ENCODE peak calls at places on chromosomes 2 and 18, in six cellular contexts. M is lower lobe of right lung, V is endothelial cell, U is HFF-Myc, H is RWPE1, Y is thyroid gland. X is an unnamed sample.
A peak's percentile ranks its signal among the peaks of the same experiment; 100 is the strongest.

GRCh38 chr18:13605901-13606300 is 120.5 kb downstream of the FAM210A start:
- DNase-seq in U (no peak), Y (no peak), V (no peak), H (no peak), M (no peak), X (no peak)

GRCh38 chr2:190842606-190843104 is 38.0 kb upstream of the GLS start:
- DNase-seq in V (no peak), M (no peak), H (no peak), Y (no peak), U (no peak), X (no peak)

GRCh38 chr2:120884406-120885290 is 149.0 kb downstream of the GLI2 start:
- DNase-seq in H (no peak), M (peak; percentile 14), V (no peak), Y (no peak), U (no peak), X (no peak)

GRCh38 chr2:157172866-157173578 is 84.5 kb upstream of the GALNT5 start:
- DNase-seq in M (no peak), Y (no peak), V (no peak), U (peak; percentile 84), H (no peak), X (no peak)

GRCh38 chr18:46314011-46314410 is 209.8 kb downstream of the HAUS1 start:
- DNase-seq in U (no peak), V (no peak), H (no peak), Y (no peak), M (no peak), X (no peak)

GRCh38 chr2:113806217-113806913 is 49.9 kb upstream of the SLC35F5 start:
- DNase-seq in V (no peak), Y (no peak), U (no peak), H (peak; percentile 8), M (no peak), X (no peak)

GRCh38 chr2:189549440-189549832 is 31.1 kb downstream of the SLC40A1 start:
- DNase-seq in M (no peak), U (no peak), H (no peak), V (no peak), Y (no peak), X (no peak)

GRCh38 chr2:231717281-231718180 is 9.2 kb downstream of the PTMA start:
- DNase-seq in H (no peak), Y (no peak), M (peak; percentile 80), V (no peak), U (no peak), X (no peak)

GRCh38 chr18:34709631-34710429 is at the start of gene DTNA:
- DNase-seq in Y (no peak), U (peak; percentile 94), H (peak; percentile 4), V (no peak), M (no peak), X (no peak)

GRCh38 chr2:20130821-20131645 is 79.6 kb upstream of the LAPTM4A start:
- DNase-seq in V (no peak), U (no peak), H (no peak), Y (no peak), M (no peak), X (no peak)

GRCh38 chr2:77578354-77578753 is 56.2 kb upstream of the LRRTM4 start:
- DNase-seq in M (no peak), H (no peak), U (no peak), V (no peak), Y (no peak), X (no peak)

GRCh38 chr18:9321017-9321452 is 13.5 kb upstream of the TWSG1 start:
- DNase-seq in V (no peak), U (peak; percentile 54), M (no peak), H (no peak), Y (no peak), X (no peak)

GRCh38 chr2:238282861-238283738 is 5.3 kb downstream of the PER2 start:
- DNase-seq in H (no peak), U (no peak), Y (no peak), M (peak; percentile 42), V (no peak), X (peak; percentile 28)

GRCh38 chr2:55277310-55277709 is 8.3 kb upstream of the MTIF2 start:
- DNase-seq in V (no peak), Y (no peak), U (no peak), M (no peak), H (no peak), X (no peak)

GRCh38 chr2:25279091-25279651 is 62.6 kb downstream of the DNMT3A start:
- DNase-seq in Y (peak; percentile 49), V (no peak), M (peak; percentile 82), U (no peak), H (peak; percentile 87), X (no peak)

GRCh38 chr2:65778126-65778525 is 345.7 kb upstream of the SPRED2 start:
- DNase-seq in M (no peak), V (no peak), Y (no peak), U (no peak), H (no peak), X (no peak)

GRCh38 chr2:216925632-216926366 is 65.9 kb upstream of the TNP1 start:
- DNase-seq in Y (no peak), H (no peak), M (no peak), V (no peak), U (no peak), X (no peak)

GRCh38 chr2:227890495-227891079 is 19.2 kb downstream of the DAW1 start:
- DNase-seq in H (peak; percentile 33), Y (no peak), M (no peak), U (peak; percentile 27), V (no peak), X (no peak)

GRCh38 chr2:155250800-155251199 is 552.3 kb downstream of the KCNJ3 start:
- DNase-seq in Y (no peak), M (no peak), U (no peak), H (peak; percentile 8), V (no peak), X (no peak)
- TF ChIP-seq CTCF in Y (no peak), M (peak; percentile 13), U (no peak), H (peak; percentile 26), V (no peak), X (peak; percentile 55)

GRCh38 chr2:232776435-232776834 is at the start of gene KCNJ13:
- DNase-seq in V (no peak), M (no peak), U (no peak), H (peak; percentile 3), Y (no peak), X (no peak)

GRCh38 chr2:232779935-232780334 is 3.6 kb upstream of the KCNJ13 start:
- DNase-seq in M (no peak), Y (peak; percentile 16), H (no peak), U (peak; percentile 2), V (no peak), X (no peak)

GRCh38 chr2:232777278-232777677 is 913 bp upstream of the KCNJ13 start:
- DNase-seq in V (no peak), U (no peak), M (no peak), Y (no peak), H (no peak), X (no peak)

GRCh38 chr2:232781765-232782164 is 5.4 kb upstream of the KCNJ13 start:
- DNase-seq in V (no peak), H (peak; percentile 19), U (peak; percentile 42), Y (no peak), M (no peak), X (no peak)

GRCh38 chr2:232779465-232779864 is 3.1 kb upstream of the KCNJ13 start:
- DNase-seq in H (no peak), V (no peak), Y (no peak), U (no peak), M (no peak), X (no peak)
- TF ChIP-seq CTCF in H (no peak), V (no peak), Y (no peak), U (no peak), M (no peak), X (no peak)

DNA sequence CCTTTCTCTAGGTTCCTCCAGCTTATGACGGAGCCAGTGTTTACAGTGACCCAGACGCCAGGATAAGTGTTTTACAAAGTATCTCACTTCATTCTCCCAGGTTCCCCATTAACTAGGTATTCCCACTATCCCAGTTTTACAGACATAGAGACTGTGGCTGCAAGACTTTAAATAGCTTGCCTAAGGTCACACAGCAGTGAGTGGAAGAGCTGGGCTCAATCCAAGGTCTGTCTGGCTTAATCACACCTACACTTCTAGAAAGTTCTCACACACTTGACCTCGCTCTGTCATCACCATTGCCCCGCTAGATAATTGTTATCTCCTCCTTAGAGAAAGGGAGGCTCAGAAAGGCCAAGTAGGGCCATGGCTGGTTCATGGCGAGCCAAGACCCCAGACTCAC is 110.2 kb downstream of the ANTXR1 start:
- DNase-seq in V (no peak), M (no peak), H (no peak), Y (no peak), U (no peak), X (no peak)
- TF ChIP-seq CTCF in V (no peak), M (no peak), H (no peak), Y (no peak), U (no peak), X (no peak)

DNA sequence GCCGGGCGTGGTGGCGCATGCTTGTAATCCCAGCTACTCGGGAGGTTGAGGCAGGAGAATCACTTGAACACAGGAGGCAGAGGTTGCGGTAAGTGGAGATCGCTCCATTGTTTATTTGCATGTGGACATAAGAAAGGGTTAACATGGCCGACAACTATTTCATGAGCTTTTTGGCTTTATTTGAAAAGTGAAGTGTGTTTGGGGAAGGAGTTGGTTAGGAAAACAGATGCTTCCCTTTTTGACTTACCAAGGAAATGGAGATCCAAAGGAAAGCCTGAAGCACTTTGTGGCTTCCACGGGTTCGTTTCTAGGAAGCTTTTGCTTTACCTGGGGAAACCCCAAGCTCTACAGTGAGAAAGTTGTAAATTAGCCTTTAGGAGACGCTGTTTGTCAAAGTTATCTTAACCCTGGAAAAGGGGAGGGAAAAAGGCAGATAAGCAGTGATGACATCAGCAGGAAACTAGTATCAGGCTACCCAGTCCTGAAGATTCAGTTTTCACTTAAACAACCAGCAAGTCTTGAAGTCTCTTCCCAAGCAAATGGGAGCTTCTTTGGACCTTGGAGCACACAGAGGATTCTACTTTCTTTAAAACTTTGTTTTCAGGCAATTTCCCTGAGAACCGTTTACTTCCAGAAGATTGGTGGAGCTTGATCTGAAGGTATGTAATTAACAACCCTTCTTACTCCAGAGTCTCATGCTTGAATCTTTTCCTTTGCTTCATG is at the start of gene CASP10:
- DNase-seq in Y (no peak), U (peak; percentile 36), M (no peak), H (peak; percentile 78), V (peak; percentile 31), X (no peak)
- TF ChIP-seq CTCF in Y (peak; percentile 63), U (peak; percentile 25), M (peak; percentile 55), H (no peak), V (no peak), X (peak; percentile 51)

GRCh38 chr18:22378672-22379282 is 38.9 kb downstream of the CTAGE1 start:
- DNase-seq in U (peak; percentile 12), M (no peak), V (peak; percentile 38), H (peak; percentile 29), Y (peak; percentile 68), X (no peak)
- TF ChIP-seq CTCF in U (peak; percentile 43), M (peak; percentile 60), V (peak; percentile 61), H (no peak), Y (peak; percentile 60), X (peak; percentile 49)